ENCODE peak calls at places on chromosomes 5 and 9, in nine cellular contexts. One of them, this sample, is unnamed.

GRCh38 chr9:98860871-98861293 is 53.4 kb downstream of the GALNT12 start:
- DNase-seq in A549: peak; percentile 48
- DNase-seq in esophagus squamous epithelium: no peak
- DNase-seq in heart left ventricle: peak; percentile 90
- DNase-seq in ovary: peak; percentile 66
- DNase-seq in stomach: peak; percentile 31
- DNase-seq in adrenal gland: peak; percentile 88
- DNase-seq in lower leg skin: peak; percentile 91
- DNase-seq in IMR-90: peak; percentile 95
- DNase-seq in this sample: no peak

GRCh38 chr9:107989544-107989943 is 500.0 kb upstream of the KLF4 start:
- DNase-seq in A549: no peak
- DNase-seq in esophagus squamous epithelium: no peak
- DNase-seq in heart left ventricle: no peak
- DNase-seq in ovary: no peak
- DNase-seq in stomach: no peak
- DNase-seq in adrenal gland: no peak
- DNase-seq in lower leg skin: no peak
- DNase-seq in IMR-90: peak; percentile 5
- DNase-seq in this sample: no peak

GRCh38 chr9:18759836-18760235 is 273.2 kb downstream of the SAXO1 start:
- DNase-seq in A549: no peak
- DNase-seq in esophagus squamous epithelium: no peak
- DNase-seq in heart left ventricle: no peak
- DNase-seq in ovary: no peak
- DNase-seq in stomach: no peak
- DNase-seq in adrenal gland: no peak
- DNase-seq in lower leg skin: no peak
- DNase-seq in IMR-90: no peak
- DNase-seq in this sample: no peak

GRCh38 chr5:73103885-73104284 is 16.5 kb upstream of the TMEM171 start:
- DNase-seq in A549: no peak
- DNase-seq in esophagus squamous epithelium: no peak
- DNase-seq in heart left ventricle: no peak
- DNase-seq in ovary: no peak
- DNase-seq in stomach: no peak
- DNase-seq in adrenal gland: no peak
- DNase-seq in lower leg skin: no peak
- DNase-seq in IMR-90: no peak
- DNase-seq in this sample: no peak

GRCh38 chr5:32506251-32506661 is 61.7 kb upstream of the ZFR start:
- DNase-seq in A549: no peak
- DNase-seq in esophagus squamous epithelium: no peak
- DNase-seq in heart left ventricle: no peak
- DNase-seq in ovary: no peak
- DNase-seq in stomach: no peak
- DNase-seq in adrenal gland: no peak
- DNase-seq in lower leg skin: peak; percentile 78
- DNase-seq in IMR-90: peak; percentile 17
- DNase-seq in this sample: no peak

GRCh38 chr9:74379718-74380117 is 117.4 kb upstream of the RORB start:
- DNase-seq in A549: peak; percentile 45
- DNase-seq in esophagus squamous epithelium: no peak
- DNase-seq in heart left ventricle: no peak
- DNase-seq in ovary: no peak
- DNase-seq in stomach: peak; percentile 27
- DNase-seq in adrenal gland: peak; percentile 11
- DNase-seq in lower leg skin: no peak
- DNase-seq in IMR-90: no peak
- DNase-seq in this sample: no peak

GRCh38 chr9:76580188-76580587 is 121.2 kb downstream of the GCNT1 start:
- DNase-seq in A549: no peak
- DNase-seq in esophagus squamous epithelium: no peak
- DNase-seq in heart left ventricle: no peak
- DNase-seq in ovary: no peak
- DNase-seq in stomach: no peak
- DNase-seq in adrenal gland: no peak
- DNase-seq in lower leg skin: no peak
- DNase-seq in IMR-90: no peak
- DNase-seq in this sample: no peak

GRCh38 chr9:134170525-134171315 is 6.4 kb upstream of the RNU6ATAC start:
- DNase-seq in A549: no peak
- DNase-seq in esophagus squamous epithelium: no peak
- DNase-seq in heart left ventricle: no peak
- DNase-seq in ovary: peak; percentile 65
- DNase-seq in stomach: no peak
- DNase-seq in adrenal gland: no peak
- DNase-seq in lower leg skin: no peak
- DNase-seq in IMR-90: no peak
- DNase-seq in this sample: no peak

GRCh38 chr5:146520731-146521130 is 4.7 kb upstream of the GPR151 start:
- DNase-seq in A549: peak; percentile 9
- DNase-seq in esophagus squamous epithelium: no peak
- DNase-seq in heart left ventricle: no peak
- DNase-seq in ovary: no peak
- DNase-seq in stomach: no peak
- DNase-seq in adrenal gland: no peak
- DNase-seq in lower leg skin: no peak
- DNase-seq in IMR-90: no peak
- DNase-seq in this sample: no peak

GRCh38 chr5:167426501-167426900 is 864.9 kb upstream of the WWC1 start:
- DNase-seq in A549: no peak
- DNase-seq in esophagus squamous epithelium: no peak
- DNase-seq in heart left ventricle: no peak
- DNase-seq in ovary: no peak
- DNase-seq in stomach: no peak
- DNase-seq in adrenal gland: no peak
- DNase-seq in lower leg skin: no peak
- DNase-seq in IMR-90: no peak
- DNase-seq in this sample: no peak

DNA sequence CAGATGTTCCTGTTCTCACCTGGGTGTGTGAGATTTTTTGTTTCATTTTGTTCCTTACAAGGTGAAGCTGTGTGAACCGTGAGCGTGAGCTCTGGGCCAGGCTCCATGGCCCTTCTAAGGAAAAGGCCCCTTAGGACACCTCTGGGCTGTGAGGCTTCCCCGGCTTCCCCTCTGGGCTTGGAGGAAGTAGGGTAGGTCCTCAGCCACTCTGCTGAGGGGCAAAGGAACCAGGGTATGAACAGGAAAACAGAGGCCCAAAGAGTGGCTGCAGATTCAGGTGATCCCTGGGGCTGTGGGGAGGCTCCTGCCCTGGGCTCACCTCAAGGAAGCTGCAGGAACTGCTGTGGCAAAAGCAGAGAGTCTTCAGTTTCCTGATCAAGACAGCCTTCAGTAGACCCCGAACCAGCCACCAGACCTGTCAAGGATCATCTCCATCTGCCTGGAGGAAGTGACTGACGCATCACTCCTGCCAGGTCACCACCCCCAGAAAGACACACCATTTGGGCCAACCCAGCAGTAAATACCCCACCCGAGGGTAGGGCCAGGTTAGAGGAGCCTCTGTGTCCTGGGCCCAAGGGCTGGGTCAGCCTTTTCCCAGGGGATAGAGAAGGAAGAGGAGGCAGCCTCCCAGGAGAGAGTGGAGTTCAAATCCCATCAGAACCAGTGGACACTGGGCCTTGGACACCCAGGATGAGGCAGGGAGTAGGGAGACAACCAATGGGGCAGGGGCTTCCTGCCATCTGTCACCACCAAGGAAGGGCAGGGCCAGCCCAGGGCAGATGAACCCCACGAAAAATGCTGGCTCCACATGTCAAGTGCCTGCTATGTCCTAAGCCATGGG is 5.7 kb upstream of the ST6GALNAC6 start:
- DNase-seq in A549: no peak
- DNase-seq in esophagus squamous epithelium: no peak
- DNase-seq in heart left ventricle: no peak
- DNase-seq in ovary: no peak
- DNase-seq in stomach: no peak
- DNase-seq in adrenal gland: no peak
- DNase-seq in lower leg skin: no peak
- DNase-seq in IMR-90: no peak
- DNase-seq in this sample: no peak
- TF ChIP-seq POLR2A in A549: no peak
- TF ChIP-seq POLR2A in esophagus squamous epithelium: no peak
- TF ChIP-seq POLR2A in heart left ventricle: no peak
- TF ChIP-seq POLR2A in ovary: no peak
- TF ChIP-seq POLR2A in stomach: no peak
- TF ChIP-seq POLR2A in adrenal gland: no peak
- TF ChIP-seq POLR2A in lower leg skin: no peak
- TF ChIP-seq POLR2A in IMR-90: no peak
- TF ChIP-seq POLR2A in this sample: no peak

DNA sequence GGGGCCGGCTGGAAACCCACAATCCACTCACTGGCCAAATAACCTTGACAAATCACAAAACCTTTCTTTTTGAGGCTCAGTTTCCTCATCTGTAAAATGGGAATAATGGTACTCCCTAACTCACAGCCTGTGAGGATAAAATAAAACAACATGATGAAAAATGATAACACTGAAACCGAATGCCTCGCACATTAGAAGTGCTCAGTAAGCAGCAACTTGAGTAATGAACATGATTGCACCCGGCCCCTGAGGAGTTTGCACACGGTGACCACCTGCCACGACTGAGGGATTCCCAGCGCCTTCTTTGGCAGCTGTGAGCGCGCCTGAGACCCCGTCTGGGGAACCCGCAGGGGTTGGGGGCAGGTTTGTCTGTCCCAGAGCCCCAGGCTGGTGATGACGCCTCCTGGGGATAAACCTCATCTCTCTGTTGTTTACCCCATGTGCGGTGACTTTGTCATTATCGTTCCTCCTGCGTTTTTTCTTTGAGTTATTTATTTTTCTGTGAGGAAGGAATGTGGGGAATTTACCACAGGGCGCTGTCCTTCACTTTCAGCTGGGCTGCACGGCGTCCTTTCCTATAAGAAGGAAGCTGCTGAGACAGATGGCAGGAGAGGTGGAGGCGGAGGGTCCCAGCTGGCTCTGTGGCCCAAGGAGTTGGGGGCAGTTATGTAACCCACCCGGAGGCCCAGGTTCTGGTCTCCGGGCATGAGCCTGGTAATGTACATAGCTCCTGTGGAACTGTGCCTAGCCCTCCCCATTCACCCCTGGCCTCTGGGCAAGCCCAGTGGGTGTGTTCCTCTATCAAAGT is 3.0 kb upstream of the SYNPO start:
- DNase-seq in A549: peak; percentile 89
- DNase-seq in esophagus squamous epithelium: no peak
- DNase-seq in heart left ventricle: peak; percentile 26
- DNase-seq in ovary: peak; percentile 57
- DNase-seq in stomach: peak; percentile 63
- DNase-seq in adrenal gland: peak; percentile 58
- DNase-seq in lower leg skin: no peak
- DNase-seq in IMR-90: peak; percentile 95
- DNase-seq in this sample: no peak
- TF ChIP-seq POLR2A in A549: no peak
- TF ChIP-seq POLR2A in esophagus squamous epithelium: no peak
- TF ChIP-seq POLR2A in heart left ventricle: no peak
- TF ChIP-seq POLR2A in ovary: no peak
- TF ChIP-seq POLR2A in stomach: no peak
- TF ChIP-seq POLR2A in adrenal gland: no peak
- TF ChIP-seq POLR2A in lower leg skin: no peak
- TF ChIP-seq POLR2A in IMR-90: peak; percentile 31
- TF ChIP-seq POLR2A in this sample: no peak

DNA sequence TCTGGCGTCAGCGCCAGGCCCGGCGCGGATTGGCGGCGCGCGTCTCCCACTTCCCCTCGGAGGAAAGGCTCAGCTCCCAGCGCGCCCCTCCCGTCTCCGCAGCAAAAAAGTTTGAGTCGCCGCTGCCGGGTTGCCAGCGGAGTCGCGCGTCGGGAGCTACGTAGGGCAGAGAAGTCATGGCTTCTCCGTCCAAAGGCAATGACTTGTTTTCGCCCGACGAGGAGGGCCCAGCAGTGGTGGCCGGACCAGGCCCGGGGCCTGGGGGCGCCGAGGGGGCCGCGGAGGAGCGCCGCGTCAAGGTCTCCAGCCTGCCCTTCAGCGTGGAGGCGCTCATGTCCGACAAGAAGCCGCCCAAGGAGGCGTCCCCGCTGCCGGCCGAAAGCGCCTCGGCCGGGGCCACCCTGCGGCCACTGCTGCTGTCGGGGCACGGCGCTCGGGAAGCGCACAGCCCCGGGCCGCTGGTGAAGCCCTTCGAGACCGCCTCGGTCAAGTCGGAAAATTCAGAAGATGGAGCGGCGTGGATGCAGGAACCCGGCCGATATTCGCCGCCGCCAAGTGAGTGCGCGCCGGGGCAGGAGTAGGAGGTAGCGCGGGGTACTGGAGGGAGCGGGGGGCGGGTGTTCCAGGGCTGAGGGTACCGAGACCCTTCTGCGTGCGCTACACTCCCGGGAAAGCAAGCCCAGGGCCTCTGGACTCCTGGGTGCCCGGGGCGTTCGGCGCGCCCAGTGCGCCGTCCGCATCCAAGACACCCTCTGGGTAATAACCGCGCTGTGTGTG is at the start of gene MSX2:
- DNase-seq in A549: peak; percentile 88
- DNase-seq in esophagus squamous epithelium: no peak
- DNase-seq in heart left ventricle: peak; percentile 90
- DNase-seq in ovary: peak; percentile 78
- DNase-seq in stomach: peak; percentile 88
- DNase-seq in adrenal gland: peak; percentile 87
- DNase-seq in lower leg skin: peak; percentile 97
- DNase-seq in IMR-90: peak; percentile 86
- DNase-seq in this sample: no peak
- TF ChIP-seq POLR2A in A549: peak; percentile 80
- TF ChIP-seq POLR2A in esophagus squamous epithelium: no peak
- TF ChIP-seq POLR2A in heart left ventricle: peak; percentile 76
- TF ChIP-seq POLR2A in ovary: no peak
- TF ChIP-seq POLR2A in stomach: no peak
- TF ChIP-seq POLR2A in adrenal gland: no peak
- TF ChIP-seq POLR2A in lower leg skin: no peak
- TF ChIP-seq POLR2A in IMR-90: peak; percentile 59
- TF ChIP-seq POLR2A in this sample: no peak

GRCh38 chr5:10427201-10427600 is 14.5 kb upstream of the ROPN1L start:
- DNase-seq in A549: no peak
- DNase-seq in esophagus squamous epithelium: no peak
- DNase-seq in heart left ventricle: no peak
- DNase-seq in ovary: no peak
- DNase-seq in stomach: no peak
- DNase-seq in adrenal gland: no peak
- DNase-seq in lower leg skin: no peak
- DNase-seq in IMR-90: no peak
- DNase-seq in this sample: no peak

GRCh38 chr5:10427978-10428377 is 13.7 kb upstream of the ROPN1L start:
- DNase-seq in A549: no peak
- DNase-seq in esophagus squamous epithelium: no peak
- DNase-seq in heart left ventricle: no peak
- DNase-seq in ovary: no peak
- DNase-seq in stomach: no peak
- DNase-seq in adrenal gland: no peak
- DNase-seq in lower leg skin: no peak
- DNase-seq in IMR-90: no peak
- DNase-seq in this sample: no peak

GRCh38 chr5:10434392-10434791 is 7.3 kb upstream of the ROPN1L start:
- DNase-seq in A549: no peak
- DNase-seq in esophagus squamous epithelium: no peak
- DNase-seq in heart left ventricle: no peak
- DNase-seq in ovary: no peak
- DNase-seq in stomach: no peak
- DNase-seq in adrenal gland: no peak
- DNase-seq in lower leg skin: no peak
- DNase-seq in IMR-90: peak; percentile 80
- DNase-seq in this sample: no peak

GRCh38 chr5:10432059-10433008 is 9.3 kb upstream of the ROPN1L start:
- DNase-seq in A549: no peak
- DNase-seq in esophagus squamous epithelium: no peak
- DNase-seq in heart left ventricle: no peak
- DNase-seq in ovary: no peak
- DNase-seq in stomach: no peak
- DNase-seq in adrenal gland: no peak
- DNase-seq in lower leg skin: no peak
- DNase-seq in IMR-90: no peak
- DNase-seq in this sample: no peak

GRCh38 chr5:10431408-10431807 is 10.3 kb upstream of the ROPN1L start:
- DNase-seq in A549: no peak
- DNase-seq in esophagus squamous epithelium: no peak
- DNase-seq in heart left ventricle: no peak
- DNase-seq in ovary: no peak
- DNase-seq in stomach: no peak
- DNase-seq in adrenal gland: no peak
- DNase-seq in lower leg skin: no peak
- DNase-seq in IMR-90: no peak
- DNase-seq in this sample: no peak
- TF ChIP-seq POLR2A in A549: no peak
- TF ChIP-seq POLR2A in esophagus squamous epithelium: no peak
- TF ChIP-seq POLR2A in heart left ventricle: no peak
- TF ChIP-seq POLR2A in ovary: no peak
- TF ChIP-seq POLR2A in stomach: no peak
- TF ChIP-seq POLR2A in adrenal gland: no peak
- TF ChIP-seq POLR2A in lower leg skin: no peak
- TF ChIP-seq POLR2A in IMR-90: no peak
- TF ChIP-seq POLR2A in this sample: no peak

This sample was measured in vagina.